ENCODE peak calls at places on chromosomes 16 and 17, in nine cellular contexts. R, O, N, K, Z, M, G, A and J are unnamed samples. For H3K4me1, the result is how much of the 10 kb centered on the place peaks cover.

GRCh38 chr17:8273884-8274444 is 14.5 kb upstream of the RANGRF start:
- DNase-seq in A (no peak), M (no peak), G (no peak), Z (no peak), R (no peak), N (no peak), K (no peak), O (no peak), J (no peak)

GRCh38 chr16:53821487-53821886 is 117.5 kb downstream of the FTO start:
- DNase-seq in A (no peak), G (no peak), Z (no peak), M (no peak), R (no peak), K (no peak), O (no peak), N (no peak), J (no peak)

GRCh38 chr17:16417896-16418683 is 2.7 kb downstream of the TRPV2 start:
- DNase-seq in R (no peak), A (no peak), O (peak), K (no peak), N (no peak), Z (no peak), M (no peak), G (no peak), J (no peak)

GRCh38 chr17:19244796-19245195 is 7.6 kb downstream of the EPN2 start:
- DNase-seq in M (no peak), N (no peak), Z (no peak), G (no peak), A (peak), K (no peak), R (no peak), O (no peak), J (no peak)

GRCh38 chr17:80024206-80024972 is 11.3 kb downstream of the TBC1D16 start:
- DNase-seq in M (no peak), Z (no peak), O (no peak), A (no peak), K (no peak), G (no peak), N (no peak), R (no peak), J (no peak)

GRCh38 chr16:1428511-1428910 is 2.4 kb upstream of the PERCC1 start:
- DNase-seq in Z (no peak), G (no peak), O (peak), A (peak), K (peak), M (no peak), R (no peak), N (no peak), J (peak)

GRCh38 chr17:44121206-44121605 is 2.2 kb downstream of the HDAC5 start:
- DNase-seq in G (no peak), K (no peak), O (no peak), A (no peak), Z (peak), M (no peak), N (no peak), R (no peak), J (no peak)

GRCh38 chr17:81160306-81160705 is 5.0 kb upstream of the PVALEF start:
- DNase-seq in R (no peak), O (no peak), A (no peak), N (no peak), M (peak), G (peak), K (no peak), Z (no peak), J (no peak)

GRCh38 chr16:88306411-88306810 is 76.3 kb upstream of the ZNF469 start:
- DNase-seq in M (no peak), N (no peak), A (no peak), R (no peak), Z (no peak), G (peak), O (no peak), K (no peak), J (no peak)
- H3K4me1 ChIP-seq in M (under half), N (under half), A (under half), R (under half), Z (under half), G (under half), O (under half), K (under half), J (under half)

GRCh38 chr17:77429735-77429984 is 288.9 kb downstream of the SEC14L1 start:
- DNase-seq in O (no peak), K (no peak), A (no peak), M (no peak), G (no peak), Z (no peak), N (no peak), R (no peak), J (no peak)

GRCh38 chr17:77427471-77427991 is 286.8 kb downstream of the SEC14L1 start:
- DNase-seq in G (no peak), R (no peak), K (no peak), O (peak), Z (peak), A (no peak), N (no peak), M (no peak), J (no peak)

GRCh38 chr17:77428901-77429734 is 288.3 kb downstream of the SEC14L1 start:
- DNase-seq in M (no peak), K (no peak), N (no peak), Z (peak), A (peak), G (no peak), O (no peak), R (no peak), J (no peak)

GRCh38 chr17:77426676-77427386 is 286.1 kb downstream of the SEC14L1 start:
- DNase-seq in M (no peak), A (no peak), N (no peak), K (no peak), R (no peak), G (no peak), Z (no peak), O (no peak), J (no peak)

DNA sequence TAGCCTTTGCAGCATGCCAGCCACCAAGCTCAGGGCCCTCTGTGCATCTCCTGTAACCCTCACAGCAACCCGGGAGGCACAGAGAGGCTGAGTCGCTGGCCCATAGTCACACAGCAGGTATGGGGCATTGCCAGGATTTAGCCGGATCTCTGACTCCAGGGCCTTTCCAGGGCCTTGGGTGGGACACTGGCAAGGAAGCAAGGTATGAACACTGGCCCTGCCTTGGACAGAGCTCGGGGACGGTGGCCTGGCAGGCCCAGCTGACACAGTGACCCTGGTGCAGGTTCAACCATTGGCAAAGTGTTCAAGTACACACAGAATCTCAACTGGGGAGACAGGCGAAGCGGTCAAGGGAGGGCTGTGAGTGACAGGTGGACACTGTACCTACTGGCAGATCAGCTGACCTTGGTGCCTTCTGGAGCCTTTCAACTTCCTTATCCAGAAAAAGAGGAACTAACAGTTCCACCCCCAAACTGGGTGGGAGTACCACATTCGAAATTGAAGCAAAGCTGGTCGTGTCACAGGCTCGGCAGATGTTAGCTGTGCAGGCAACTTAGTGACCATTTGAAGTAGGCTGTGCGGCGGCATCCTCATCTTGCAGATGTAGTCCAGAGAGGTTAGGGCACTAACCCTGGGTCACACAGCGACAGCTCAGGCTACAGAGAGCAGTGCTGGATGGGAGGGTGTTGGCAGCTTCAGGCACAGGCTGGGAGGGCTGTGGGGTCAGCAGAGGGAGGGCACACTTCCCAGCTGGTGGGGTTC is 287.4 kb downstream of the SEC14L1 start:
- DNase-seq in K (no peak), O (no peak), A (peak), Z (no peak), R (no peak), N (no peak), M (no peak), G (no peak), J (no peak)
- H3K4me1 ChIP-seq in K (half or more), O (under half), A (half or more), Z (half or more), R (half or more), N (half or more), M (half or more), G (under half), J (half or more)

DNA sequence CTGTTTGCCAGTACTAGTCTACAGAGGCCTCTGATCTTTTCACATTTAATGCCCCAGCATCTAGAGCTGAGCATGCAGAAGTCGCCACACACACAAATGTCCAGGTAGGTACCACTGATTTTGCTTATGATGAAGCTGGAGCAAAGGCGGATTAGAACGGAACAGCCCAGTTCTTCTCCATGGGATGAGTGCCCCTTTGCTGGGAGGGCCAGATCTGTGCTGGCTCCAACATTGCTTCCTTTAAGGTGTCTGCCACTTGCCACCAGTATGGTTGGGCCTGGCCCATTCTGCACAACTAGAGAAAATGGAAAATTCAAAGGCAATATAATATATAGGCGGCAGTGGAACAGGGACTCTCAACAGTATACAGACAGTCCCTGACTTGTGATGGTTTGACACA is 2.2 kb upstream of the MNT start:
- DNase-seq in R (no peak), Z (no peak), M (no peak), K (no peak), N (no peak), O (no peak), A (no peak), G (peak), J (no peak)
- H3K4me1 ChIP-seq in R (under half), Z (under half), M (half or more), K (under half), N (under half), O (under half), A (under half), G (half or more), J (under half)

GRCh38 chr16:17224350-17224749 is 246.4 kb downstream of the XYLT1 start:
- DNase-seq in M (no peak), Z (no peak), A (no peak), N (no peak), O (no peak), K (no peak), R (no peak), G (no peak), J (no peak)

GRCh38 chr16:17222756-17223411 is 247.9 kb downstream of the XYLT1 start:
- DNase-seq in R (no peak), M (peak), Z (no peak), G (no peak), O (no peak), N (no peak), A (no peak), K (no peak), J (no peak)

GRCh38 chr16:17225551-17225950 is 245.2 kb downstream of the XYLT1 start:
- DNase-seq in R (no peak), O (no peak), M (no peak), G (no peak), K (no peak), N (no peak), A (no peak), Z (no peak), J (no peak)

GRCh38 chr16:17224859-17225258 is 245.9 kb downstream of the XYLT1 start:
- DNase-seq in N (no peak), K (no peak), G (no peak), M (peak), Z (no peak), R (peak), A (peak), O (peak), J (no peak)

GRCh38 chr16:17223576-17223975 is 247.2 kb downstream of the XYLT1 start:
- DNase-seq in R (no peak), N (no peak), M (no peak), Z (no peak), O (no peak), G (no peak), A (no peak), K (no peak), J (no peak)
- H3K4me1 ChIP-seq in R (under half), N (under half), M (under half), Z (under half), O (under half), G (under half), A (under half), K (under half), J (under half)

GRCh38 chr17:77423589-77424451 is 283.1 kb downstream of the SEC14L1 start:
- DNase-seq in Z (peak), O (peak), M (peak), G (no peak), R (peak), A (no peak), K (no peak), N (no peak), J (no peak)

GRCh38 chr17:77429985-77430752 is 289.4 kb downstream of the SEC14L1 start:
- DNase-seq in O (peak), Z (peak), R (peak), N (peak), K (no peak), A (peak), G (peak), M (peak), J (peak)

GRCh38 chr17:77424585-77425344 is 284.0 kb downstream of the SEC14L1 start:
- DNase-seq in N (no peak), K (no peak), G (peak), R (peak), M (peak), Z (peak), A (peak), O (peak), J (no peak)

GRCh38 chr17:77422104-77422782 is 281.5 kb downstream of the SEC14L1 start:
- DNase-seq in N (no peak), G (no peak), M (no peak), K (peak), O (no peak), Z (no peak), R (no peak), A (no peak), J (no peak)

DNA sequence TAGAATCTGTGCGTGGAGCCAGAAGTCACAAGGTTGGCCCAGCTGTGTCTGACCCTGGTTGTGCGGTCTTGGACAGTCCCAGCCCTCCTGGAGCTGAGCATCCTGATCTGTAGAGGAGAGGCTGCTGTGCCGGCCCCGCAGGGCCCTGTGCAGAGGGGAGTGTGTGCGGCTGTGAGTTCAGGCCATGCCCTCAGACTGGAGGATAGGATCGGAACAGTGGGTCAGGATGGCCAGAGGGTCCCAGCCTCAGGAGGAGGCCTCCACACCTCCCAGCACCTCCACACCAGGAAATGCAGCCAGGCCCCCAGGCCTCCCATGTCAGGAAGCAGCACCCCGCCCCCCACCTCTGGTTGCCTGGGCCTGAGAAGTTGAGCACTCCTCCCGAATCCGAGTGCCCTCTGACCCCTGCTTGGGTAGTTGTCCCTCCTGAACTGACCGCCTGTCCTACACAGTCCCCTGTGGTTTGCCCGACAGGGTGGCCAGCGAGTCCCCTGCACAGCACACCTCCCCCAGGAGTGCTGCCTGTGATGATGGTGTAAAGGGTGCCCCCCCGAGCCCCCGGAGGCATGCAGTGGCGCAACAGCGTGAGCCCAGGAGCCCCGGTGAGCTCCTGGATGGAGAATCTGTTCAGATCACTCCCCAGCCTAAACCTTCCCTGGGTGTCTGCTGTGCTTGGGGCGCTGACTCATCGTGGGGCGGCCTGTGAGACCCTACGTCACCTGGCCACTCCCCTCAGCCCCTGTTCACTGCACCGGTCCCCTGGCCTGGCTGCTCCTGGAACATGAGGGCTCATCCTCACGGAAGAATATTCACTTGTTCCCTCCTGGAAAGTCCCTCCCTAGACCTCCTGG is 285.2 kb downstream of the SEC14L1 start:
- DNase-seq in A (no peak), K (peak), N (no peak), M (no peak), G (no peak), R (peak), O (peak), Z (peak), J (no peak)
- H3K4me1 ChIP-seq in A (half or more), K (half or more), N (half or more), M (half or more), G (under half), R (half or more), O (under half), Z (half or more), J (under half)

GRCh38 chr17:50868594-50868993 is 2.4 kb upstream of the TOB1 start:
- DNase-seq in K (no peak), A (no peak), M (no peak), O (no peak), R (no peak), N (no peak), Z (no peak), G (no peak), J (no peak)
- H3K4me1 ChIP-seq in K (under half), A (under half), M (half or more), O (under half), R (under half), N (half or more), Z (under half), G (under half), J (under half)

DNA sequence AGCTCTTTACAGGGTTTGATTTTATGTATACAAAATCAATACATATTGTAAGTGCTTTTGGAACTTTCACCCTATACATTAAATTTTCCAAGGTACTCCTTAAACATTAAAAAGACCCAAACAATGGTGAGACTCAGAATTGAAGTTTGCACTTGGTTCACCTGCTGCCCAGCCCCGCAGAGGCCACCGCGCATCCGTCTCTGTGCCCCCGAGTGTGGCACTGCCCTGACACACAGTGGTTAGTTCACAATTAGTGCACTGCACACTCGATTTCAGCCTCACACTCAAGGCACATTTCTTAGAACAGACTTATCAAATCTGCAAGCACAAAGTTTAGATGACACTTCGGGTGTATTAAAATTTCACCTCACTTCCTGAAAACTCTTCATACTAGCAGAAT is 38.3 kb downstream of the USP7 start:
- DNase-seq in K (no peak), R (no peak), M (no peak), A (no peak), Z (no peak), G (no peak), N (no peak), O (no peak), J (no peak)
- H3K4me1 ChIP-seq in K (under half), R (under half), M (under half), A (under half), Z (under half), G (under half), N (under half), O (under half), J (under half)